ENCODE peak calls at places on chromosomes 1 and 21, in four cellular contexts. One of them, this sample, is unnamed.

GRCh38 chr1:218656301-218657037 is 311.3 kb downstream of the TGFB2 start:
- DNase-seq in CD8-positive, alpha-beta T cell: no peak
- DNase-seq in activated naive CD4-positive, alpha-beta T cell: no peak
- DNase-seq in anterior cingulate cortex: no peak
- DNase-seq in this sample: no peak

GRCh38 chr1:39490596-39491145 is 765 bp upstream of the BMP8A start:
- DNase-seq in CD8-positive, alpha-beta T cell: peak
- DNase-seq in activated naive CD4-positive, alpha-beta T cell: no peak
- DNase-seq in anterior cingulate cortex: peak
- DNase-seq in this sample: no peak

GRCh38 chr1:6783956-6784559 is 1.2 kb upstream of the CAMTA1 start:
- DNase-seq in CD8-positive, alpha-beta T cell: no peak
- DNase-seq in activated naive CD4-positive, alpha-beta T cell: no peak
- DNase-seq in anterior cingulate cortex: no peak
- DNase-seq in this sample: no peak

GRCh38 chr1:198125995-198126758 is 30.6 kb upstream of the NEK7 start:
- DNase-seq in CD8-positive, alpha-beta T cell: no peak
- DNase-seq in activated naive CD4-positive, alpha-beta T cell: no peak
- DNase-seq in anterior cingulate cortex: no peak
- DNase-seq in this sample: no peak

GRCh38 chr21:26412831-26413329 is 160.2 kb downstream of the CYYR1 start:
- DNase-seq in CD8-positive, alpha-beta T cell: no peak
- DNase-seq in activated naive CD4-positive, alpha-beta T cell: no peak
- DNase-seq in anterior cingulate cortex: no peak
- DNase-seq in this sample: no peak

GRCh38 chr1:12447301-12447700 is 170.7 kb downstream of the DHRS3 start:
- DNase-seq in CD8-positive, alpha-beta T cell: no peak
- DNase-seq in activated naive CD4-positive, alpha-beta T cell: no peak
- DNase-seq in anterior cingulate cortex: no peak
- DNase-seq in this sample: no peak

GRCh38 chr1:56877973-56878372 is 23.4 kb downstream of the C8A start:
- DNase-seq in CD8-positive, alpha-beta T cell: no peak
- DNase-seq in activated naive CD4-positive, alpha-beta T cell: no peak
- DNase-seq in anterior cingulate cortex: no peak
- DNase-seq in this sample: no peak

GRCh38 chr1:154755858-154756730 is 114.0 kb downstream of the KCNN3 start:
- DNase-seq in CD8-positive, alpha-beta T cell: no peak
- DNase-seq in activated naive CD4-positive, alpha-beta T cell: no peak
- DNase-seq in anterior cingulate cortex: no peak
- DNase-seq in this sample: no peak

GRCh38 chr1:66478116-66478515 is 55.8 kb upstream of the SGIP1 start:
- DNase-seq in CD8-positive, alpha-beta T cell: no peak
- DNase-seq in activated naive CD4-positive, alpha-beta T cell: no peak
- DNase-seq in anterior cingulate cortex: no peak
- DNase-seq in this sample: no peak

GRCh38 chr1:160954158-160955104 is at the start of gene ITLN2:
- DNase-seq in CD8-positive, alpha-beta T cell: peak
- DNase-seq in activated naive CD4-positive, alpha-beta T cell: no peak
- DNase-seq in anterior cingulate cortex: no peak
- DNase-seq in this sample: no peak

GRCh38 chr21:32916522-32917099 is 109.1 kb upstream of the OLIG2 start:
- DNase-seq in CD8-positive, alpha-beta T cell: no peak
- DNase-seq in activated naive CD4-positive, alpha-beta T cell: no peak
- DNase-seq in anterior cingulate cortex: no peak
- DNase-seq in this sample: no peak

This sample was measured in right atrium auricular region.